ENCODE peak calls at places on chromosomes 4 and X, in six cellular contexts. T is cardiac muscle cell, H is GM12864, M is AG04450, K is Peyer's patch, C is choroid plexus epithelial cell. I is an unnamed sample.

GRCh38 chrX:119147486-119147885 is 19.9 kb upstream of the KIAA1210 start:
- DNase-seq in C (no peak), K (no peak), H (no peak), T (no peak), M (no peak), I (no peak)

GRCh38 chrX:38986586-38986985 is 185.3 kb downstream of the MID1IP1 start:
- DNase-seq in M (no peak), H (no peak), K (no peak), T (no peak), C (no peak), I (no peak)

GRCh38 chrX:10797493-10797892 is 177.1 kb upstream of the MID1 start:
- DNase-seq in T (peak), C (peak), M (peak), K (no peak), H (no peak), I (no peak)

GRCh38 chr4:113821851-113822250 is 60.3 kb upstream of the CAMK2D start:
- DNase-seq in M (no peak), K (no peak), H (no peak), T (no peak), C (peak), I (no peak)

GRCh38 chr4:78627966-78628678 is 76.6 kb downstream of the ANXA3 start:
- DNase-seq in H (no peak), T (no peak), K (no peak), C (no peak), M (no peak), I (no peak)

GRCh38 chr4:155339588-155339987 is 37.2 kb downstream of the MAP9 start:
- DNase-seq in K (no peak), M (no peak), H (no peak), C (no peak), T (no peak), I (no peak)

GRCh38 chrX:153638041-153638371 is 9.0 kb upstream of the DUSP9 start:
- DNase-seq in H (no peak), C (no peak), M (no peak), K (no peak), T (no peak), I (no peak)

GRCh38 chr4:152050098-152050497 is 289.3 kb upstream of the GATB start:
- DNase-seq in T (no peak), H (no peak), M (no peak), C (no peak), K (no peak), I (no peak)

GRCh38 chr4:73815145-73815544 is 21.3 kb upstream of the CXCL6 start:
- DNase-seq in T (no peak), M (no peak), H (no peak), K (no peak), C (peak), I (no peak)

GRCh38 chr4:7876096-7876993 is 63.3 kb downstream of the AFAP1 start:
- DNase-seq in T (peak), C (peak), M (no peak), K (no peak), H (no peak), I (no peak)

GRCh38 chrX:45767021-45767491 is 566.4 kb upstream of the DIPK2B start:
- DNase-seq in M (no peak), C (peak), H (no peak), T (peak), K (no peak), I (no peak)

GRCh38 chrX:8731579-8732395 is at the start of gene ANOS1:
- DNase-seq in K (no peak), M (no peak), C (peak), T (peak), H (no peak), I (no peak)

GRCh38 chrX:86964321-86964720 is 553.3 kb upstream of the KLHL4 start:
- DNase-seq in T (no peak), C (no peak), H (no peak), M (no peak), K (no peak), I (no peak)

GRCh38 chrX:80810365-80810978 is 795 bp upstream of the BRWD3 start:
- DNase-seq in K (no peak), H (no peak), C (peak), M (no peak), T (peak), I (no peak)

GRCh38 chrX:70508296-70508911 is 63.8 kb downstream of the DLG3 start:
- DNase-seq in H (no peak), T (peak), C (peak), M (no peak), K (no peak), I (no peak)

GRCh38 chrX:1327651-1328304 is 8.8 kb upstream of the IL3RA start:
- DNase-seq in T (no peak), H (no peak), K (no peak), C (no peak), M (no peak), I (no peak)

GRCh38 chr4:13710486-13710885 is 83.0 kb upstream of the BOD1L1 start:
- DNase-seq in K (no peak), M (no peak), C (no peak), H (no peak), T (no peak), I (no peak)

GRCh38 chrX:13250831-13251612 is 68.8 kb downstream of the ATXN3L start:
- DNase-seq in M (peak), C (peak), T (peak), H (no peak), K (peak), I (peak)

GRCh38 chrX:24231169-24231568 is 81.6 kb downstream of the ZFX start:
- DNase-seq in M (peak), T (peak), K (no peak), C (peak), H (no peak), I (peak)

GRCh38 chrX:23980063-23980462 is 46.9 kb downstream of the KLHL15 start:
- DNase-seq in T (no peak), C (peak), M (no peak), K (no peak), H (no peak), I (no peak)

GRCh38 chrX:148380614-148381561 is 119.5 kb upstream of the AFF2 start:
- DNase-seq in K (peak), H (peak), C (no peak), T (no peak), M (no peak), I (no peak)

GRCh38 chr4:52037730-52038108 is 380 bp downstream of the SGCB start:
- DNase-seq in M (no peak), C (peak), H (peak), T (peak), K (no peak), I (no peak)

GRCh38 chr4:101292901-101293300 is 54.4 kb downstream of the PPP3CA start:
- DNase-seq in C (peak), H (no peak), T (peak), K (no peak), M (no peak), I (peak)

GRCh38 chr4:87051121-87051713 is 116.4 kb downstream of the AFF1 start:
- DNase-seq in H (no peak), K (no peak), M (no peak), T (peak), C (peak), I (no peak)

GRCh38 chr4:38753021-38753806 is 29.6 kb downstream of the TLR10 start:
- DNase-seq in K (peak), T (peak), C (peak), M (peak), H (no peak), I (peak)

GRCh38 chr4:19711871-19712270 is 539.8 kb upstream of the SLIT2 start:
- DNase-seq in C (peak), K (no peak), T (peak), H (no peak), M (peak), I (peak)

GRCh38 chrX:130179579-130180215 is 7.9 kb downstream of the RAB33A start:
- DNase-seq in M (no peak), C (peak), H (no peak), T (peak), K (no peak), I (no peak)

GRCh38 chrX:149476513-149476912 is 28.6 kb downstream of the IDS start:
- DNase-seq in K (no peak), C (no peak), M (no peak), H (no peak), T (no peak), I (no peak)

GRCh38 chr4:116469582-116469981 is 615.8 kb downstream of the TRAM1L1 start:
- DNase-seq in H (no peak), T (no peak), C (no peak), K (no peak), M (no peak), I (no peak)

GRCh38 chr4:35591035-35591434 is 653.3 kb downstream of the ARAP2 start:
- DNase-seq in K (no peak), H (no peak), C (no peak), M (no peak), T (no peak), I (no peak)

DNA sequence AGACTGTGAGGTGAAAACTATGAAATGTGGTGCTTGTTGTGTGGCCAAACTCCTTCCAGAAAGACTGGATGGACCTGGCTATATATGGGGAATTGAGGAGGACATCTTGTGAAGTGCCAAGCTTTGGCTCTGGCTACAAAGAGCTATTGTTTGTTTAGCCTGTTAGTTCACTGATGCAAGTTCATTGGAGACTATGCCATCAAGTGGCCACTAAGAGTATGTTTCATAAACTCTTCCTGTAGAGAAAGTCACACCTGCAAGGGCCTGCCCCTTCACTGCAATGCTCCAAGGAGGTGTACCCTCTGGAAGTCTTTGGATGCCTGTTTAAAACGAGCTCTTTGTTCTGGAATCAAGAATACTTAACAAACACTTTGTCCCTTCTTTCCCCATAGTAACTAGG is 382.0 kb downstream of the GABRG1 start:
- DNase-seq in T (no peak), H (no peak), K (no peak), M (no peak), C (no peak), I (no peak)
- TF ChIP-seq CTCF in T (no peak), H (no peak), K (peak), M (no peak), C (no peak), I (no peak)

GRCh38 chr4:102826105-102826889 is 1.1 kb downstream of the UBE2D3 start:
- DNase-seq in M (no peak), H (no peak), T (no peak), C (no peak), K (no peak), I (no peak)

GRCh38 chr4:102825261-102826071 is 1.9 kb downstream of the UBE2D3 start:
- DNase-seq in T (peak), K (no peak), C (peak), H (peak), M (peak), I (no peak)

GRCh38 chr4:102823464-102823863 is 3.9 kb downstream of the UBE2D3 start:
- DNase-seq in M (no peak), C (no peak), K (no peak), T (no peak), H (no peak), I (no peak)

GRCh38 chr4:102823897-102824296 is 3.5 kb downstream of the UBE2D3 start:
- DNase-seq in T (no peak), C (peak), K (no peak), H (no peak), M (peak), I (no peak)

GRCh38 chr4:102824398-102824797 is 3.0 kb downstream of the UBE2D3 start:
- DNase-seq in H (no peak), K (no peak), C (no peak), T (no peak), M (no peak), I (no peak)
- H3K4me3 ChIP-seq in H (peak), K (peak), C (peak), T (peak), M (peak), I (peak)

GRCh38 chr4:40843696-40844095 is 93.9 kb downstream of the NSUN7 start:
- DNase-seq in M (no peak), C (no peak), T (no peak), H (no peak), K (no peak), I (no peak)
- TF ChIP-seq CTCF in M (no peak), C (peak), T (no peak), H (peak), K (no peak), I (peak)

DNA sequence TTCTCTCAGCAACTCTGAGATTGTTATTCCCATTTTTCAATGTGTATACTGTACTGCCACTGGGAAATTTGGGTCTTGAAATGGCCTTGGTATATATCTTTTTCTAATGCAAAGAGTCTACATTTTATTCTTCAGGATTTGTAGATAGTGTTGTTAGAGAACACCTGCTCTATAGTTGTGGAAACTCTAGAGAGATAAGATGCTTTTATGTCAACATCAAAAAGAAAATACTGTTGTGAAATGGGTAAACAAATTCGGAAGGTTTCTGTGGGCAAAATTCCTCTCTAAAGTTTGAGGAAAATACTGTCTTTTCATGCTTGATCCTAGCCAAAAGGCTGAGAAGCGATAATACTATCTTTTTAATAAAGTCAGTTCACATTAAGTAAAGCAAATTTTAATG is 259.9 kb downstream of the BMPR1B start:
- DNase-seq in K (no peak), T (no peak), H (no peak), C (no peak), M (no peak), I (no peak)
- H3K4me3 ChIP-seq in K (no peak), T (no peak), H (no peak), C (no peak), M (no peak), I (no peak)

GRCh38 chrX:121254336-121254735 is 206.9 kb downstream of the GLUD2 start:
- DNase-seq in K (no peak), H (no peak), T (peak), M (no peak), C (peak), I (no peak)
- TF ChIP-seq CTCF in K (no peak), H (peak), T (peak), M (no peak), C (peak), I (no peak)

DNA sequence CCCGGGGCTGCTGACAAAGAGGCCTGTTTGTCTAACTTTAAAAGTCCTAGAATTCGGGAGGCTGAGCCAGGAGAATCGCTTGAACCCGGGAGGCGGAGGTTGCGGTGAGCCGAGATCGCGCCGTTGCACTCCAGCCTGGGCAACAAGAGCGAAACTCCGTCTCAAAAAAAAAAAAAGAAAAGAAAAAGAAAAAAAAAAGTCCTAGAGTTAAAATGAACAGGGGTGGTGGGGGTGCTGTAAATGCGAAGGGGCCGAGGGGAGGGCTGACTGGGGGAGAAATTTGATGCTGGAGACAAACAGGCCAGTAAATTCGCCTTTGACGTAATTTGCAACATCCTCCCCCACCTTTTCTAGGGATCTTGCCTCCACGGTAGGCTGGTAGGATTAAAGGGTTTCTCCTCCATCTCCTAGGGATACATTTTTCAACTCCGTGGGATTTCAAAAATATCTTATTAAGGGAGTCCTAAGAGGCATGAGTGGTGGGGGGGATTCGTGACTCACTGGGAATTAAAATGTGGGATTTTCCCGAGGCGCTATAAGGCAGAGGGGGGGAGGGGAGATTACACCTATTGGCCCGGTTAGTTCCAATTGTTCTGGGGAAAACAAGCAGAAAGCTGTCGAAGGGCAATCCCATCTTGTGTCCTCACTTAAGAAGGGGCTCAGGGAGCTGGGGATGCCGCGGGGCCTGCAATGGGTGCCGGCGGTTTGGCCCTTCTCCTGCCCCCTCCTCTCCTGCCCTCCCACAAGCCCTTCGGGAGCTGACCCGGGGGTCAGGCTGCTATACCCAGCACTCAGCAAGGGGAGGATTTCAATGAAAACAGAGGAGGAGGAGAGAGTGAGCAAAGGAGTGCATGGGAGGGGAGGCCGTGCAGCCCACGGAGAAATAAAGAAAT is 3.0 kb upstream of the BCOR start:
- DNase-seq in C (no peak), T (no peak), H (no peak), K (no peak), M (no peak), I (no peak)
- H3K4me3 ChIP-seq in C (no peak), T (no peak), H (no peak), K (no peak), M (no peak), I (no peak)

GRCh38 chr4:55407119-55407518 is 11.4 kb downstream of the TMEM165 start:
- DNase-seq in M (no peak), C (no peak), T (no peak), H (no peak), K (no peak), I (no peak)

GRCh38 chr4:55410431-55410830 is 14.7 kb downstream of the TMEM165 start:
- DNase-seq in K (no peak), C (no peak), H (no peak), T (no peak), M (no peak), I (no peak)

GRCh38 chr4:55411621-55412020 is 15.9 kb downstream of the TMEM165 start:
- DNase-seq in M (no peak), K (no peak), C (no peak), H (no peak), T (no peak), I (no peak)

GRCh38 chr4:55407764-55408163 is 12.0 kb downstream of the TMEM165 start:
- DNase-seq in K (no peak), T (no peak), M (no peak), H (no peak), C (no peak), I (no peak)

DNA sequence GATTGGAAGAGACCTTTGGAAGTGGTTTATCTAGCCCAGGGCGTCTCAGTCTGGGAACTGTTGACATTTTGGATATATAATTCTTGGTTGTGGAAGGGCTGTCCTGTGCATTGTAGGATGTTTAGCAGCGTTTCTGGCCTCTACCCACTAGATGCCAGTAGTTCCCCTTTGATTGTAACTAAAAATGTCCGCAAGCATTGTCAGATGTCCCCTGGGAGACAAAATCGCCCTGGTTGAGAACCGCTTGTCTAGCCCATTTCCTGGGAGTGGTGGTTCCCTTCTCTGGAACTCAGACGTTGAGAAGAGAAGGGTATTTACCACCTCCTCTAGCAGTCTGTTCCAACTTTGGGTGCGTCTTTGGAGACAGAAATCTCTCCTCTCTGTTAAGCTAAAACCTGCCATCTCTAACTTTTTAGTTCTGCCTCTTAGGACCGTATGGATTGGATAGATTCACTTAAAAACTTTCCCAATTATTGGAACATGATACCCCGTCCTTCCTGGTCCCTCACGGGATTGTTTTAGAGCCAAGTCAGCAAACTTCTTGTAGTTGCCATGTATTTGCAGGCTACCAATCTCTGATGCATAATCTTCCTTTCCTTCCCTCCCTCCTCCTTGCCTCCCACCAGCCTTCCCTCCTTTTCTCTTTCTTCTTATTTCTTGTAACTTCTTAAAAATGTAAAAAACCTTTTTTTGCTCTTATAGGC is 13.9 kb downstream of the TMEM165 start:
- DNase-seq in C (peak), H (no peak), M (no peak), T (peak), K (peak), I (no peak)
- TF ChIP-seq CTCF in C (peak), H (peak), M (no peak), T (peak), K (no peak), I (peak)

GRCh38 chr4:2868840-2869487 is 25.3 kb downstream of the ADD1 start:
- DNase-seq in C (no peak), T (no peak), H (no peak), K (no peak), M (no peak), I (no peak)
- H3K4me3 ChIP-seq in C (peak), T (no peak), H (no peak), K (no peak), M (peak), I (no peak)

I was measured in AG09309.